ENCODE peak calls at places on chromosomes 13 and 19, in five cellular contexts. One of them, this sample, is unnamed.

GRCh38 chr13:99419591-99420243 is 81.6 kb upstream of the TM9SF2 start:
- DNase-seq in lower leg skin: no peak
- DNase-seq in upper lobe of right lung: peak; percentile 16
- DNase-seq in progenitor cell of endocrine pancreas: no peak
- DNase-seq in breast epithelium: no peak
- DNase-seq in this sample: no peak

GRCh38 chr19:41591951-41592562 is 16.1 kb downstream of the CEACAM21 start:
- DNase-seq in upper lobe of right lung: no peak
- DNase-seq in progenitor cell of endocrine pancreas: no peak
- DNase-seq in lower leg skin: no peak
- DNase-seq in breast epithelium: no peak
- DNase-seq in this sample: no peak

GRCh38 chr13:46622918-46623256 is 69.9 kb downstream of the LRCH1 start:
- DNase-seq in breast epithelium: no peak
- DNase-seq in progenitor cell of endocrine pancreas: no peak
- DNase-seq in upper lobe of right lung: no peak
- DNase-seq in lower leg skin: peak; percentile 66
- DNase-seq in this sample: no peak

GRCh38 chr19:511101-511841 is 4.0 kb downstream of the TPGS1 start:
- DNase-seq in upper lobe of right lung: peak; percentile 72
- DNase-seq in breast epithelium: no peak
- DNase-seq in lower leg skin: no peak
- DNase-seq in progenitor cell of endocrine pancreas: no peak
- DNase-seq in this sample: no peak

GRCh38 chr19:43723588-43723987 is 7.7 kb downstream of the IRGC start:
- DNase-seq in breast epithelium: no peak
- DNase-seq in upper lobe of right lung: no peak
- DNase-seq in progenitor cell of endocrine pancreas: no peak
- DNase-seq in lower leg skin: no peak
- DNase-seq in this sample: no peak

GRCh38 chr19:43639507-43640423 is at the start of gene CADM4:
- DNase-seq in lower leg skin: no peak
- DNase-seq in progenitor cell of endocrine pancreas: no peak
- DNase-seq in breast epithelium: peak; percentile 54
- DNase-seq in upper lobe of right lung: peak; percentile 75
- DNase-seq in this sample: peak; percentile 39

GRCh38 chr13:112721198-112722104 is 31.6 kb downstream of the ATP11A start:
- DNase-seq in progenitor cell of endocrine pancreas: no peak
- DNase-seq in upper lobe of right lung: peak; percentile 64
- DNase-seq in breast epithelium: no peak
- DNase-seq in lower leg skin: no peak
- DNase-seq in this sample: no peak

GRCh38 chr13:21478881-21479808 is 20.0 kb upstream of the ZDHHC20 start:
- DNase-seq in upper lobe of right lung: no peak
- DNase-seq in lower leg skin: peak; percentile 61
- DNase-seq in progenitor cell of endocrine pancreas: no peak
- DNase-seq in breast epithelium: no peak
- DNase-seq in this sample: no peak

GRCh38 chr13:50361282-50361681 is 346.0 kb downstream of the KCNRG start:
- DNase-seq in progenitor cell of endocrine pancreas: no peak
- DNase-seq in breast epithelium: no peak
- DNase-seq in lower leg skin: no peak
- DNase-seq in upper lobe of right lung: no peak
- DNase-seq in this sample: no peak

GRCh38 chr19:42601811-42602443 is 7.2 kb upstream of the CEACAM8 start:
- DNase-seq in progenitor cell of endocrine pancreas: peak; percentile 23
- DNase-seq in breast epithelium: no peak
- DNase-seq in lower leg skin: no peak
- DNase-seq in upper lobe of right lung: no peak
- DNase-seq in this sample: no peak

GRCh38 chr19:16429066-16429758 is 42.6 kb downstream of the EPS15L1 start:
- DNase-seq in lower leg skin: peak; percentile 28
- DNase-seq in upper lobe of right lung: peak; percentile 84
- DNase-seq in breast epithelium: peak; percentile 74
- DNase-seq in progenitor cell of endocrine pancreas: no peak
- DNase-seq in this sample: no peak

GRCh38 chr13:49954674-49955455 is 18.7 kb upstream of the SPRYD7 start:
- DNase-seq in progenitor cell of endocrine pancreas: no peak
- DNase-seq in lower leg skin: no peak
- DNase-seq in upper lobe of right lung: no peak
- DNase-seq in breast epithelium: no peak
- DNase-seq in this sample: no peak

GRCh38 chr13:24264976-24265375 is 44.4 kb upstream of the C1QTNF9 start:
- DNase-seq in upper lobe of right lung: peak; percentile 80
- DNase-seq in breast epithelium: no peak
- DNase-seq in lower leg skin: no peak
- DNase-seq in progenitor cell of endocrine pancreas: no peak
- DNase-seq in this sample: no peak

GRCh38 chr19:2528543-2529173 is 52.7 kb downstream of the GADD45B start:
- DNase-seq in upper lobe of right lung: peak; percentile 85
- DNase-seq in lower leg skin: no peak
- DNase-seq in progenitor cell of endocrine pancreas: no peak
- DNase-seq in breast epithelium: peak; percentile 88
- DNase-seq in this sample: no peak

GRCh38 chr19:41354343-41354974 is 737 bp upstream of the TGFB1 start:
- DNase-seq in breast epithelium: no peak
- DNase-seq in upper lobe of right lung: no peak
- DNase-seq in lower leg skin: no peak
- DNase-seq in progenitor cell of endocrine pancreas: no peak
- DNase-seq in this sample: no peak

GRCh38 chr19:28601723-28602440 is 611.1 kb downstream of the UQCRFS1 start:
- DNase-seq in progenitor cell of endocrine pancreas: no peak
- DNase-seq in upper lobe of right lung: no peak
- DNase-seq in breast epithelium: no peak
- DNase-seq in lower leg skin: no peak
- DNase-seq in this sample: no peak

GRCh38 chr13:75813323-75813722 is 177.2 kb downstream of the LMO7 start:
- DNase-seq in upper lobe of right lung: no peak
- DNase-seq in lower leg skin: no peak
- DNase-seq in progenitor cell of endocrine pancreas: no peak
- DNase-seq in breast epithelium: no peak
- DNase-seq in this sample: no peak

GRCh38 chr13:80962173-80962572 is 621.2 kb upstream of the SPRY2 start:
- DNase-seq in upper lobe of right lung: no peak
- DNase-seq in progenitor cell of endocrine pancreas: no peak
- DNase-seq in breast epithelium: no peak
- DNase-seq in lower leg skin: no peak
- DNase-seq in this sample: no peak

GRCh38 chr19:41871573-41872383 is 5.3 kb upstream of the CD79A start:
- DNase-seq in lower leg skin: no peak
- DNase-seq in upper lobe of right lung: no peak
- DNase-seq in progenitor cell of endocrine pancreas: no peak
- DNase-seq in breast epithelium: no peak
- DNase-seq in this sample: no peak

GRCh38 chr13:23703241-23703640 is 133.0 kb downstream of the TNFRSF19 start:
- DNase-seq in upper lobe of right lung: no peak
- DNase-seq in breast epithelium: no peak
- DNase-seq in lower leg skin: no peak
- DNase-seq in progenitor cell of endocrine pancreas: no peak
- DNase-seq in this sample: no peak

GRCh38 chr19:4196009-4196408 is 13.5 kb downstream of the ANKRD24 start:
- DNase-seq in upper lobe of right lung: no peak
- DNase-seq in breast epithelium: no peak
- DNase-seq in progenitor cell of endocrine pancreas: no peak
- DNase-seq in lower leg skin: no peak
- DNase-seq in this sample: no peak

GRCh38 chr19:9645466-9645865 is 24.4 kb upstream of the ZNF561 start:
- DNase-seq in lower leg skin: no peak
- DNase-seq in progenitor cell of endocrine pancreas: no peak
- DNase-seq in upper lobe of right lung: no peak
- DNase-seq in breast epithelium: no peak
- DNase-seq in this sample: no peak

GRCh38 chr19:16940626-16941025 is 51.8 kb downstream of the F2RL3 start:
- DNase-seq in progenitor cell of endocrine pancreas: no peak
- DNase-seq in lower leg skin: no peak
- DNase-seq in breast epithelium: peak; percentile 10
- DNase-seq in upper lobe of right lung: no peak
- DNase-seq in this sample: no peak

GRCh38 chr13:100517135-100517534 is 71.5 kb downstream of the GGACT start:
- DNase-seq in breast epithelium: no peak
- DNase-seq in upper lobe of right lung: no peak
- DNase-seq in progenitor cell of endocrine pancreas: no peak
- DNase-seq in lower leg skin: no peak
- DNase-seq in this sample: no peak

GRCh38 chr13:32426981-32427851 is 714 bp downstream of the N4BP2L1 start:
- DNase-seq in upper lobe of right lung: peak; percentile 84
- DNase-seq in progenitor cell of endocrine pancreas: peak; percentile 37
- DNase-seq in breast epithelium: peak; percentile 62
- DNase-seq in lower leg skin: peak; percentile 47
- DNase-seq in this sample: no peak

GRCh38 chr19:34145741-34146202 is 26.5 kb upstream of the LSM14A start:
- DNase-seq in upper lobe of right lung: no peak
- DNase-seq in progenitor cell of endocrine pancreas: peak; percentile 19
- DNase-seq in lower leg skin: peak; percentile 27
- DNase-seq in breast epithelium: no peak
- DNase-seq in this sample: peak; percentile 41

GRCh38 chr19:19028526-19028925 is 4.8 kb downstream of the SUGP2 start:
- DNase-seq in progenitor cell of endocrine pancreas: no peak
- DNase-seq in breast epithelium: no peak
- DNase-seq in upper lobe of right lung: no peak
- DNase-seq in lower leg skin: no peak
- DNase-seq in this sample: no peak
- TF ChIP-seq CTCF in progenitor cell of endocrine pancreas: no peak
- TF ChIP-seq CTCF in breast epithelium: no peak
- TF ChIP-seq CTCF in upper lobe of right lung: no peak
- TF ChIP-seq CTCF in lower leg skin: no peak
- TF ChIP-seq CTCF in this sample: no peak

GRCh38 chr19:35249146-35249847 is 495 bp downstream of the LSR start:
- DNase-seq in progenitor cell of endocrine pancreas: no peak
- DNase-seq in lower leg skin: peak; percentile 19
- DNase-seq in breast epithelium: no peak
- DNase-seq in upper lobe of right lung: peak; percentile 63
- DNase-seq in this sample: no peak

GRCh38 chr19:35246466-35247096 is 2.2 kb upstream of the LSR start:
- DNase-seq in upper lobe of right lung: no peak
- DNase-seq in progenitor cell of endocrine pancreas: no peak
- DNase-seq in breast epithelium: no peak
- DNase-seq in lower leg skin: no peak
- DNase-seq in this sample: no peak

GRCh38 chr19:35249848-35250711 is 1.3 kb downstream of the LSR start:
- DNase-seq in breast epithelium: no peak
- DNase-seq in upper lobe of right lung: peak; percentile 61
- DNase-seq in progenitor cell of endocrine pancreas: no peak
- DNase-seq in lower leg skin: peak; percentile 12
- DNase-seq in this sample: no peak

GRCh38 chr19:35248310-35249145 is at the start of gene LSR:
- DNase-seq in upper lobe of right lung: peak; percentile 94
- DNase-seq in breast epithelium: peak; percentile 89
- DNase-seq in progenitor cell of endocrine pancreas: peak; percentile 85
- DNase-seq in lower leg skin: peak; percentile 70
- DNase-seq in this sample: no peak

GRCh38 chr19:35247526-35248309 is 1.1 kb upstream of the LSR start:
- DNase-seq in lower leg skin: peak; percentile 54
- DNase-seq in upper lobe of right lung: peak; percentile 92
- DNase-seq in progenitor cell of endocrine pancreas: peak; percentile 89
- DNase-seq in breast epithelium: peak; percentile 86
- DNase-seq in this sample: no peak
- TF ChIP-seq CTCF in lower leg skin: peak; percentile 6
- TF ChIP-seq CTCF in upper lobe of right lung: peak; percentile 51
- TF ChIP-seq CTCF in progenitor cell of endocrine pancreas: peak; percentile 54
- TF ChIP-seq CTCF in breast epithelium: no peak
- TF ChIP-seq CTCF in this sample: no peak

DNA sequence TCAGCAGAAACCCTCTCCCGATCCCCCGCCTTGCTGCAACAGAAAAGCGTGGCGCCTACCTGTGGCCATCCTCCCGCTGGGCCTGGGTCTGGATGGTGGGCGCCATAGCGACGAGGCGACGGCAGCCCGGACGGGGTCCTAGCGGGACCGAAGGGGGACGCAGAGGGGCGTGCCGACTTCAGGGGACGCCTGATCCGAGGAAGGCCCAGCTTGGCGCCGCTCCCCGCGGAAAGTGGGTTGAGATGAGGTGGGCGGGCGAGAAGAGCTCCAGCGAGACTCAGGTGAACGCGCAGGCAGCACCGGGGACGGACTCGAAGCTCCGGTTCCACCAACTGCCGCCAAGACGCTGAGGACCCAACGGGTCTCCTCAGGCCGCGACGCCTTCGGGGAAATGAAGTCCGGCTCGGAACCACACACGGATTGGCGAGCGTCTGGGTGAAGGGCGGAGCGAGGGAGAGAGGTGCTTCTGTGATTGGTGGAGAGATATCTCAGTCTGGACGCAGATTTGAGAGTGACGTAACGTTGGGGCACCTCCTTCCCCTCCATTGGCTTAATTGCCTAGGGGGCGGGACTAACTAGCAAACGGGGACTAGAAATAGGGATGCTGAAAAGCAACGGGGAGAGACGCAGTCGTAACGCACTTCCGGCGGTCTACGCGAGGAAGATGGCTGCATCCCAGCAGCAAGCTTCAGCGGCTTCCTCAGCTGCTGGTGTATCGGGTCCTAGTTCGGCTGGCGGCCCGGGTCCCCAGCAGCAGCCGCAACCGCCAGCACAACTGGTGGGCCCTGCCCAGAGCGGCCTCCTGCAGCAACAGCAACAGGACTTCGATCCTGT is at the start of the genes MED29 and PAF1:
- DNase-seq in progenitor cell of endocrine pancreas: peak; percentile 90
- DNase-seq in breast epithelium: peak; percentile 97
- DNase-seq in upper lobe of right lung: peak; percentile 97
- DNase-seq in lower leg skin: peak; percentile 99
- DNase-seq in this sample: peak; percentile 96
- TF ChIP-seq CTCF in progenitor cell of endocrine pancreas: no peak
- TF ChIP-seq CTCF in breast epithelium: peak; percentile 18
- TF ChIP-seq CTCF in upper lobe of right lung: no peak
- TF ChIP-seq CTCF in lower leg skin: no peak
- TF ChIP-seq CTCF in this sample: no peak

DNA sequence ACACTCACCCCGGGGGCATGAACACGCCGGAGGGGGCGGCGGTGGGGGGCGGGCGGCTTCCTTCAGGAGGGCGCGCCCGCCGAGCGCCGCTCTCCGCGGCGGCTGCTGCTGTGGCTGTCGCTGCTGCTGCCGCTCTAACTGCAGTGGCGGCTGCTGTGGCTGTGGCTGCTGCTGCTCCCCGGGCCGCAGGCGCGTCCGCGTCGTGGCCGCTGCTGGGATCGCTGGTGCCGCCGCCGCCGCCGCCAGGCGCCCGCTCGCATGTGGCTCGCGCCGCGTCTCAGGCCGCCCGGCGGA is at the start of gene BBC3:
- DNase-seq in breast epithelium: no peak
- DNase-seq in progenitor cell of endocrine pancreas: no peak
- DNase-seq in upper lobe of right lung: no peak
- DNase-seq in lower leg skin: no peak
- DNase-seq in this sample: no peak
- TF ChIP-seq CTCF in breast epithelium: no peak
- TF ChIP-seq CTCF in progenitor cell of endocrine pancreas: no peak
- TF ChIP-seq CTCF in upper lobe of right lung: no peak
- TF ChIP-seq CTCF in lower leg skin: no peak
- TF ChIP-seq CTCF in this sample: no peak

DNA sequence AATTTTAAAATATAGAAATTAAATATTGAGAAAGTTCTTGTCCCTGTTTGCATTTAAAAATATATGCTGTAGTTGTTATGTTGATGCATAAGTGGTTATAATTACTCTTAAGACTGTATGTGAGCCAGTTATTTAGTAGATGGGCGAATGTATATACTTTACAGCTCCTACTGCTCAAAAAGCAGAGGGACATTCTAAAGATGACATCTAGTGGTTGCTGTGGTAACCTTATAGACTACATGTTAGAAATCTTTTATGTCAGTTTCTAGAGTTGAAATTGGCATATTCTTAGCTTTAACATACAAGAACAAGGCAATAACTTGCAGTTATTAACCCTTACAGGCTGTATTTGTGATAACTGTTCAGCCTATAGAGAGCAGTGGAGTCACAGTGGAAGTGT is 160.5 kb downstream of the OLFM4 start:
- DNase-seq in progenitor cell of endocrine pancreas: no peak
- DNase-seq in breast epithelium: no peak
- DNase-seq in lower leg skin: no peak
- DNase-seq in upper lobe of right lung: no peak
- DNase-seq in this sample: no peak
- TF ChIP-seq CTCF in progenitor cell of endocrine pancreas: no peak
- TF ChIP-seq CTCF in breast epithelium: no peak
- TF ChIP-seq CTCF in lower leg skin: no peak
- TF ChIP-seq CTCF in upper lobe of right lung: no peak
- TF ChIP-seq CTCF in this sample: peak; percentile 42

This sample was measured in D721Med.